ENCODE peak calls at places on chromosomes 4 and X, in seven cellular contexts. P is SHP77; F is activated effector memory CD4-positive, alpha-beta T cell treated with anti-CD3 and anti-CD28 coated beads, Interleukin-2, amount 50 U/mL, for 16 hours; W is progenitor cell of endocrine pancreas; T is stimulated activated CD8-positive, alpha-beta memory T cell treated with anti-CD3 and anti-CD28 coated beads, Interleukin-7, amount 100 ng/mL, for 24 hours; Y is HuH-7; B is lung. J is an unnamed sample.

GRCh38 chr4:38529189-38530115 is 134.5 kb upstream of the KLF3 start:
- DNase-seq in P (no peak), F (peak; percentile 78), W (no peak), T (no peak), Y (no peak), B (peak; percentile 45), J (no peak)

GRCh38 chrX:9379697-9380551 is 84.9 kb upstream of the TBL1X start:
- DNase-seq in P (no peak), F (no peak), W (no peak), T (no peak), Y (peak; percentile 19), B (no peak), J (peak; percentile 53)

GRCh38 chr4:1641671-1642070 is 42.4 kb downstream of the FAM53A start:
- DNase-seq in P (no peak), F (no peak), W (no peak), T (no peak), Y (no peak), B (no peak), J (no peak)

GRCh38 chr4:113445286-113445685 is 316.3 kb downstream of the CAMK2D start:
- DNase-seq in P (no peak), F (no peak), W (no peak), T (no peak), Y (no peak), B (peak; percentile 45), J (peak; percentile 12)

GRCh38 chr4:155009288-155009687 is 199.1 kb upstream of the NPY2R start:
- DNase-seq in P (no peak), F (no peak), W (no peak), T (no peak), Y (no peak), B (no peak), J (no peak)

GRCh38 chr4:2794707-2795557 is 2.0 kb downstream of the SH3BP2 start:
- DNase-seq in P (no peak), F (peak; percentile 61), W (no peak), T (no peak), Y (no peak), B (peak; percentile 68), J (no peak)

GRCh38 chrX:40912576-40912975 is 172.7 kb upstream of the USP9X start:
- DNase-seq in P (no peak), F (no peak), W (no peak), T (no peak), Y (no peak), B (no peak), J (no peak)

GRCh38 chr4:28146191-28146590 is 1285.5 kb downstream of the STIM2 start:
- DNase-seq in P (no peak), F (no peak), W (no peak), T (no peak), Y (no peak), B (no peak), J (no peak)

GRCh38 chr4:94889961-94890360 is 132.2 kb downstream of the BMPR1B start:
- DNase-seq in P (no peak), F (no peak), W (no peak), T (no peak), Y (no peak), B (no peak), J (no peak)

GRCh38 chr4:153731239-153731638 is 28.6 kb downstream of the RNF175 start:
- DNase-seq in P (no peak), F (no peak), W (no peak), T (no peak), Y (no peak), B (no peak), J (no peak)

GRCh38 chrX:127138218-127138617 is 318.7 kb downstream of the PRR32 start:
- DNase-seq in P (no peak), F (no peak), W (no peak), T (no peak), Y (no peak), B (no peak), J (no peak)

GRCh38 chr4:28228575-28228974 is 1367.9 kb downstream of the STIM2 start:
- DNase-seq in P (no peak), F (no peak), W (no peak), T (no peak), Y (no peak), B (no peak), J (no peak)

GRCh38 chr4:85274955-85275354 is 200.0 kb upstream of the ARHGAP24 start:
- DNase-seq in P (no peak), F (no peak), W (no peak), T (no peak), Y (no peak), B (no peak), J (no peak)

GRCh38 chrX:124829930-124830329 is 483.6 kb downstream of the SH2D1A start:
- DNase-seq in P (no peak), F (no peak), W (no peak), T (no peak), Y (no peak), B (no peak), J (no peak)

GRCh38 chrX:74291577-74291963 is 12.4 kb upstream of the ZCCHC13 start:
- DNase-seq in P (no peak), F (no peak), W (no peak), T (no peak), Y (no peak), B (no peak), J (no peak)